ENCODE peak calls at places on chromosomes 2 and 18, in seven cellular contexts. Y is H9, S is endothelial cell of umbilical vein, U is prostate gland, R is uterus, Q is suprapubic skin, F is OCI-LY7. J is an unnamed sample.
A peak's percentile ranks its signal among the peaks of the same experiment; 100 is the strongest.

GRCh38 chr2:137367361-137367760 is 596.9 kb upstream of the HNMT start:
- DNase-seq in Y (no peak), S (no peak), U (no peak), R (no peak), Q (no peak), F (no peak), J (no peak)

GRCh38 chr2:218607436-218608115 is at the start of gene PLCD4:
- DNase-seq in Y (peak; percentile 44), S (peak; percentile 79), U (no peak), R (no peak), Q (no peak), F (no peak), J (peak; percentile 78)

GRCh38 chr18:21548647-21549046 is 51.9 kb downstream of the ESCO1 start:
- DNase-seq in Y (no peak), S (no peak), U (no peak), R (no peak), Q (no peak), F (no peak), J (no peak)

GRCh38 chr2:10072656-10073480 is 7.3 kb downstream of the CYS1 start:
- DNase-seq in Y (peak; percentile 90), S (peak; percentile 76), U (peak; percentile 77), R (peak; percentile 88), Q (peak; percentile 87), F (peak; percentile 91), J (no peak)

GRCh38 chr2:188050716-188051115 is 241.0 kb upstream of the GULP1 start:
- DNase-seq in Y (no peak), S (no peak), U (no peak), R (no peak), Q (no peak), F (no peak), J (no peak)

GRCh38 chr2:96552284-96553175 is 16.0 kb downstream of the ARID5A start:
- DNase-seq in Y (no peak), S (no peak), U (no peak), R (no peak), Q (no peak), F (no peak), J (no peak)

GRCh38 chr2:37786153-37786809 is 114.8 kb upstream of the CDC42EP3 start:
- DNase-seq in Y (no peak), S (no peak), U (no peak), R (no peak), Q (no peak), F (no peak), J (no peak)

GRCh38 chr2:38443021-38443541 is 66.0 kb upstream of the ATL2 start:
- DNase-seq in Y (no peak), S (no peak), U (peak; percentile 48), R (peak; percentile 57), Q (no peak), F (no peak), J (no peak)

GRCh38 chr2:45981388-45981930 is 315.7 kb upstream of the EPAS1 start:
- DNase-seq in Y (no peak), S (no peak), U (no peak), R (no peak), Q (no peak), F (no peak), J (no peak)

GRCh38 chr18:57131782-57132181 is 15.1 kb upstream of the BOD1L2 start:
- DNase-seq in Y (no peak), S (no peak), U (peak; percentile 24), R (no peak), Q (no peak), F (no peak), J (no peak)

GRCh38 chr18:79876497-79876896 is 75.0 kb downstream of the SLC66A2 start:
- DNase-seq in Y (peak; percentile 22), S (no peak), U (no peak), R (no peak), Q (peak; percentile 66), F (no peak), J (no peak)

GRCh38 chr2:96361751-96362150 is 26.2 kb downstream of the NCAPH start:
- DNase-seq in Y (no peak), S (no peak), U (no peak), R (no peak), Q (no peak), F (no peak), J (no peak)

GRCh38 chr2:173822889-173823485 is 142.2 kb downstream of the SP3 start:
- DNase-seq in Y (no peak), S (no peak), U (no peak), R (no peak), Q (no peak), F (no peak), J (no peak)

GRCh38 chr2:185456517-185456916 is 282.1 kb upstream of the FSIP2 start:
- DNase-seq in Y (no peak), S (no peak), U (no peak), R (no peak), Q (no peak), F (no peak), J (no peak)

GRCh38 chr2:220228310-220229006 is 601.0 kb downstream of the SLC4A3 start:
- DNase-seq in Y (no peak), S (no peak), U (no peak), R (no peak), Q (no peak), F (no peak), J (peak; percentile 85)

GRCh38 chr2:48205137-48205798 is 299.0 kb upstream of the FBXO11 start:
- DNase-seq in Y (no peak), S (no peak), U (no peak), R (no peak), Q (no peak), F (no peak), J (no peak)

GRCh38 chr2:169095631-169096105 is 26.3 kb downstream of the DHRS9 start:
- DNase-seq in Y (no peak), S (no peak), U (peak; percentile 72), R (no peak), Q (no peak), F (no peak), J (peak; percentile 70)

GRCh38 chr2:182358601-182359000 is 68.2 kb downstream of the PDE1A start:
- DNase-seq in Y (no peak), S (no peak), U (no peak), R (no peak), Q (no peak), F (no peak), J (no peak)

GRCh38 chr2:176114120-176114929 is 2.3 kb upstream of the HOXD10 start:
- DNase-seq in Y (peak; percentile 43), S (no peak), U (no peak), R (no peak), Q (no peak), F (no peak), J (no peak)

GRCh38 chr2:19574788-19575260 is 216.4 kb upstream of the OSR1 start:
- DNase-seq in Y (no peak), S (peak; percentile 46), U (no peak), R (peak; percentile 40), Q (peak; percentile 79), F (no peak), J (no peak)

GRCh38 chr18:36903215-36903928 is 74.4 kb downstream of the KIAA1328 start:
- DNase-seq in Y (no peak), S (no peak), U (no peak), R (no peak), Q (no peak), F (no peak), J (no peak)

GRCh38 chr18:36901277-36901701 is 72.4 kb downstream of the KIAA1328 start:
- DNase-seq in Y (no peak), S (peak; percentile 80), U (no peak), R (no peak), Q (no peak), F (no peak), J (no peak)

GRCh38 chr18:36897253-36897652 is 68.3 kb downstream of the KIAA1328 start:
- DNase-seq in Y (no peak), S (no peak), U (no peak), R (no peak), Q (no peak), F (no peak), J (no peak)

GRCh38 chr18:36895606-36896005 is 66.7 kb downstream of the KIAA1328 start:
- DNase-seq in Y (no peak), S (no peak), U (no peak), R (no peak), Q (no peak), F (no peak), J (no peak)

GRCh38 chr18:36899289-36899688 is 70.4 kb downstream of the KIAA1328 start:
- DNase-seq in Y (no peak), S (no peak), U (no peak), R (no peak), Q (no peak), F (peak; percentile 11), J (no peak)
- TF ChIP-seq CTCF in Y (peak; percentile 77), S (peak; percentile 20), U (no peak), R (no peak), Q (no peak), F (peak; percentile 70), J (peak; percentile 27)

DNA sequence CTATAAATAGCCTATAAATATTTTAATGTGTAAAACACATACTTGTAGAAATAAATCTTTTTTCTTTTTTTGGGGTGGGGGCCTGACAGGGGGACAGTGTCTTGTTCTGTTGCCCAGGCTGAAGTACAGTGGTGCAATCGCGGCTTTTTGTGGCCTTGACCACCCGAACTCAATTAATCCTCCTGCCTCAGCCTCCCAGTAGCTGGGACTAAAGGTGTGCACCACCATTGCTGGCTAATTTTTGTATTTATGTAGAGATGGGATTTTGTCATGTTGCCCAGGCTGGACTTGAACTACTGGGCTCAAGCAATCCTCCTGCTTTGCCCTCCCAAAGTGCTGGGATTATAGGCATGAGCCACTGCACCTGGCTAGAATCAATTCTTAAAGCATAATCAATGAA is 37.6 kb downstream of the NPC1 start:
- DNase-seq in Y (no peak), S (no peak), U (no peak), R (no peak), Q (no peak), F (no peak), J (no peak)
- H3K27ac ChIP-seq in Y (no peak overlapping the region), S (no peak overlapping the region), U (no peak overlapping the region), R (no peak overlapping the region), Q (peak overlapping the region; percentile 24), F (no peak overlapping the region), J (peak overlapping the region; percentile 7)

DNA sequence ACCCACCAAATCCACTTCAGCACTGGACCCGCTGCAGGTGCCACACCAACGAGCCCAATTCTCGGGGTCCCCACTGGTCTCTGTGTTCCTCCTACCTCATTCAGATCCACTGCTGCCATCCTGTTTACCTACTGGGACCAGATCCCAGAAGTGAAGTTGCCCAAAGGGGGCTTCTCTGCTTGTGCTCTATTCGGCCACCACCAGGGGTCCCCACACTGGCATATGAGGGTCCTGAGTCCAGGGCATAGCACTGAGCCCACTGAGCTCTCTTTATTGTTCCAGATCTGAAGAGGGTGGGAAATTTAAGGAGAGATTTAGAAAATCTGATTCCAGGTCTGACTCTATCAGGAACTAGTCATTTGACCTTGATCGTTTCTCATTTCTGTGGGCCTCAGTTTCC is 2.4 kb downstream of the GPR45 start:
- DNase-seq in Y (peak; percentile 64), S (no peak), U (no peak), R (no peak), Q (no peak), F (peak; percentile 8), J (no peak)
- TF ChIP-seq CTCF in Y (peak; percentile 81), S (peak; percentile 28), U (no peak), R (no peak), Q (no peak), F (peak; percentile 68), J (no peak)

GRCh38 chr2:24456610-24457556 is 34.2 kb upstream of the NCOA1 start:
- DNase-seq in Y (no peak), S (peak; percentile 29), U (peak; percentile 9), R (peak; percentile 92), Q (peak; percentile 82), F (no peak), J (no peak)
- H3K27ac ChIP-seq in Y (no peak overlapping the region), S (no peak overlapping the region), U (no peak overlapping the region), R (peak overlapping the region; percentile 75), Q (no peak overlapping the region), F (no peak overlapping the region), J (no peak overlapping the region)

J was measured in RWPE2.